ENCODE peak calls at places on chromosomes 7 and 10, in seven cellular contexts. K is IMR-90, R is GM23338, Z is PC-3, J is neural progenitor cell, P is astrocyte, A is mammary epithelial cell. Y is an unnamed sample.

GRCh38 chr10:79260803-79261740 is 86.2 kb upstream of the PPIF start:
- DNase-seq in A (no peak), P (no peak), K (peak; percentile 80), J (peak; percentile 64), Z (no peak), R (peak; percentile 53), Y (no peak)

GRCh38 chr10:28125701-28126100 is 126.8 kb upstream of the ODAD2 start:
- DNase-seq in K (peak; percentile 69), Z (peak; percentile 14), A (peak; percentile 43), R (no peak), P (peak; percentile 92), J (no peak), Y (no peak)

GRCh38 chr10:109456566-109457361 is 466.5 kb downstream of the XPNPEP1 start:
- DNase-seq in R (peak; percentile 78), Z (no peak), J (peak; percentile 71), A (no peak), K (no peak), P (no peak), Y (no peak)

GRCh38 chr10:47378606-47379444 is 5.3 kb downstream of the ZNF488 start:
- DNase-seq in R (no peak), P (no peak), J (no peak), K (no peak), Z (no peak), A (no peak), Y (no peak)

GRCh38 chr10:84193846-84194423 is 402 bp upstream of the CDHR1 start:
- DNase-seq in P (no peak), R (no peak), J (no peak), Z (no peak), K (no peak), A (no peak), Y (no peak)

GRCh38 chr7:145360511-145361100 is 524.8 kb upstream of the TPK1 start:
- DNase-seq in P (no peak), R (no peak), Z (no peak), K (no peak), J (no peak), A (no peak), Y (no peak)

GRCh38 chr7:91351374-91351773 is 87.1 kb downstream of the FZD1 start:
- DNase-seq in R (no peak), A (peak; percentile 24), J (no peak), P (peak; percentile 84), Z (peak; percentile 80), K (peak; percentile 54), Y (no peak)

GRCh38 chr10:34187201-34187600 is 627.9 kb downstream of the PARD3 start:
- DNase-seq in Z (no peak), A (no peak), K (peak; percentile 13), R (no peak), J (no peak), P (peak; percentile 88), Y (no peak)

GRCh38 chr7:12322287-12322902 is 81.3 kb downstream of the VWDE start:
- DNase-seq in K (peak; percentile 38), P (peak; percentile 6), A (no peak), R (peak; percentile 21), J (no peak), Z (peak; percentile 56), Y (no peak)

GRCh38 chr7:142482899-142483658 is 225.2 kb upstream of the PRSS58 start:
- DNase-seq in R (peak; percentile 74), A (peak; percentile 27), K (peak; percentile 66), Z (peak; percentile 66), J (peak; percentile 67), P (no peak), Y (no peak)

GRCh38 chr10:129657297-129657974 is 190.4 kb downstream of the MGMT start:
- DNase-seq in Z (no peak), A (no peak), P (no peak), J (no peak), K (no peak), R (no peak), Y (no peak)

GRCh38 chr10:70381491-70382421 is 669 bp downstream of the LRRC20 start:
- DNase-seq in P (peak; percentile 7), K (peak; percentile 13), Z (peak; percentile 57), A (peak; percentile 39), R (peak; percentile 75), J (peak; percentile 76), Y (no peak)

GRCh38 chr7:83452256-83452655 is 196.7 kb downstream of the SEMA3E start:
- DNase-seq in J (peak; percentile 29), Z (no peak), P (no peak), R (peak; percentile 70), A (no peak), K (no peak), Y (no peak)

GRCh38 chr7:8065356-8065813 is 96.8 kb downstream of the GLCCI1 start:
- DNase-seq in R (no peak), P (peak; percentile 98), Z (no peak), K (peak; percentile 88), A (peak; percentile 79), J (no peak), Y (peak; percentile 9)

GRCh38 chr10:63156236-63156635 is 23.1 kb downstream of the NRBF2 start:
- DNase-seq in A (no peak), Z (no peak), P (no peak), K (no peak), R (no peak), J (no peak), Y (no peak)

DNA sequence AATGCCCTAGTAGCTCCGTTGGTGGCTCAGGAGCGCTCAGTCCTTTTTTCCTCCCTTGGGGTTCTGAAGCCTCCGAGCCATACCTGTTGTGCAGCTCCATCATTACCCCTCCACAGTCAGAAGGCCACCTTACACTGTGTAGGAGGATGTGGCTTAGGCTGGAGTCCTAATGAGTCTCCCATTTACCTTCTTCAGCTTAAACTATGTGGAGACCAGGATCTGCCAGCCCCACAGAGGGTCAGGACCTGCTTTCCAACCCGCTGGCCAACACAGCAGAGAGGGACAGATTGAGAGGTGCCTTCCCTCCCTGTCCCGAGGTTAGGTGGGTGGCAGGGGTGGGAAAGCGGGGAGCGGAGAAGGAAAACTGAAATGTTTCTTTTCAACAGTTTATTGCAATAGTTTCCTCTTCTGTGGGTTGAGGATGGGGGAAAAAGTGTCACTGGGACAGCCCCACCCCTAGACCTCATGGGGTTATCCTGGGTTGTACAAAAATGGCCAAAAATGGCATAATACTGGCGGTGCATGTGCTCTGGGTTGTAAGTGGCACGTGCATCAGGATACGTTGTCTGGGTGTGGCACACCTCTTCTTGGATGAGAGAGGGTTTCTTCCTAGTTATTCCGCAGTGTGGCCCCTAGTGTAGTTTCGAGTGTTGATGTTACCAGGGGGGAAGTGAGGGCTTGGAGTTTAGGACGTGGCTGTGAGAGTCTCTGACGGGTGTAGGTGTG is 31.5 kb downstream of the TSPAN14 start:
- DNase-seq in K (no peak), A (no peak), Z (no peak), J (no peak), P (no peak), R (no peak), Y (no peak)
- H3K4me1 ChIP-seq in K (peaks cover 2% of the 10 kb centered on the region), A (peaks cover 37% of the 10 kb centered on the region), Z (no peaks in the 10 kb centered on the region), J (peaks cover 25% of the 10 kb centered on the region), P (peaks cover 6% of the 10 kb centered on the region), R (peaks cover 29% of the 10 kb centered on the region), Y (peaks cover 56% of the 10 kb centered on the region)

GRCh38 chr7:14596421-14596820 is 306.1 kb downstream of the DGKB start:
- DNase-seq in R (no peak), P (peak; percentile 56), J (no peak), K (peak; percentile 57), A (peak; percentile 17), Z (peak; percentile 83), Y (no peak)
- H3K4me2 ChIP-seq in R (no peak overlapping the region), P (peak overlapping the region; percentile 32), J (no peak overlapping the region), K (no peak overlapping the region), A (no peak overlapping the region), Z (peak overlapping the region; percentile 73), Y (no peak overlapping the region)

GRCh38 chr7:133199831-133200230 is 53.0 kb upstream of the EXOC4 start:
- DNase-seq in R (no peak), A (no peak), J (no peak), K (no peak), P (no peak), Z (no peak), Y (no peak)
- H2AFZ ChIP-seq in R (peak overlapping the region; percentile 16), A (no peak overlapping the region), J (no peak overlapping the region), K (no peak overlapping the region), P (no peak overlapping the region), Z (no peak overlapping the region), Y (no peak overlapping the region)

GRCh38 chr10:100353770-100354485 is 6.9 kb downstream of the SCD start:
- DNase-seq in P (no peak), J (no peak), R (no peak), Z (no peak), A (no peak), K (no peak), Y (no peak)

GRCh38 chr10:100359030-100359432 is 12.0 kb downstream of the SCD start:
- DNase-seq in P (no peak), R (no peak), Z (no peak), A (no peak), J (no peak), K (no peak), Y (no peak)

GRCh38 chr10:100357073-100357858 is 10.2 kb downstream of the SCD start:
- DNase-seq in Z (no peak), P (no peak), K (no peak), J (no peak), R (no peak), A (no peak), Y (no peak)

GRCh38 chr10:100356067-100357017 is 9.3 kb downstream of the SCD start:
- DNase-seq in R (no peak), J (no peak), Z (no peak), P (no peak), A (no peak), K (no peak), Y (no peak)

DNA sequence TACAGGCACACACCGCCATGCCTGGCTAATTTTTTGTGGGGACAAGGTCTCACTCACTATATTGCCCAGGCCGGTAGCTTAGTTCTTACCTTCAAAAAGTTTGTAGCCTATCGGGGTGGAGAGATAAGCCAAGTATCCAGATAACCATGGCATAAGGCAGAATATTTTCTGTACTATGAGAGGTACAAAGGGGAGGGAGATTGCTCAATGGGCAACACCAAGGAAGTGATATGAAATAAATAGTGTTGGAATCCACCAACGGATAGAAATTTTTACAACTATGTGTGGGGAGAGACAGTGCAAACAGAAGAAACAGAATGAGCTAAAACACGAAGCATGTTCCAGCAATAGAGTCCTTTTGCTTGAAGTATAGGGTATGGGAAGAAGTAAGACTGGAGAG is 8.0 kb downstream of the SCD start:
- DNase-seq in K (no peak), J (no peak), P (no peak), Z (no peak), R (no peak), A (no peak), Y (no peak)
- H3K4me1 ChIP-seq in K (no peaks in the 10 kb centered on the region), J (peaks cover 27% of the 10 kb centered on the region), P (peaks cover 15% of the 10 kb centered on the region), Z (peaks cover under 1% of the 10 kb centered on the region), R (peaks cover 73% of the 10 kb centered on the region), A (peaks cover 32% of the 10 kb centered on the region), Y (peaks cover 39% of the 10 kb centered on the region)

DNA sequence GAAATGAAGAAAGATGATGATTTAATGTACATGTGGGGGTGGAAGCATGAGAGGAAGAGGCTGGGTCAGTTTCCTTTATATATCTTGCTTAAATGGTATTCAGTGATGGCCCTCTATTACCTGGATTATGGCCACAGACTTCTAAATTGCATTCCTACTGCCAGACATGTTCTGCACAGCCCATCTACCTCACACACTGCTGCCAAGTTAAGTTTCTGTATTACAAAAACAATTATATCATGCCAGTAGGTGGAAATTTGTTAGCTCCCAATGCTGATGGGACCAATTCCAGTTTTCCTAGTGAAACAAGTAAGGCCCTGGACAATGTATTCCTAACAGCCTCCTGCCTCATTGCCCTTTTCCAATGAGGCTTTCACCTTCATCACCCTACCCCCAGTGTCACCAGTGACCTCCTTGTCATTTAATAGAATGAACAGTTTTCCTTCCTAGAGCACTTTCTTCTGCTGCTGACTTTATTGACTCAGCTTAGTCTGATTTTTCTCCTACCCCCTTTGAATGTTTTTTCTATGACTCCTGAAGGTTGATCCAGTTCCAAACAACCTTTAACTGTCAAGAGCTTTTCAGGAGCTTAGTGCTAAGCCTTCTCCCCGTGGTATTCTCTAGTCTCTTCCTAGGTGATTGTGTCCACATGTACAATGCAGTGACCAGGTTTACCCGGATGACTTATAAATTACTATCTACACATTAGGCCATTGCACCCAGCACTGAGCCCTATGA is 316.6 kb upstream of the ANKRD30A start:
- DNase-seq in A (no peak), Z (peak; percentile 47), R (no peak), J (no peak), P (no peak), K (peak; percentile 5), Y (no peak)
- H3K4me2 ChIP-seq in A (no peak overlapping the region), Z (no peak overlapping the region), R (no peak overlapping the region), J (no peak overlapping the region), P (no peak overlapping the region), K (no peak overlapping the region), Y (no peak overlapping the region)